ENCODE peak calls at places on chromosomes 7 and 10, in nine cellular contexts. T, W, K, I, E, H, V, Z and P are unnamed samples. For H3K36me3, the result is how much of the 10 kb centered on the place peaks cover.

GRCh38 chr7:133513608-133514007 is 260.7 kb downstream of the EXOC4 start:
- DNase-seq in E (no peak), I (peak), T (no peak), W (peak), K (no peak), H (no peak), Z (no peak), V (no peak), P (no peak)

GRCh38 chr7:34886856-34887255 is 150.4 kb downstream of the DPY19L1 start:
- DNase-seq in W (no peak), T (no peak), Z (no peak), K (no peak), I (no peak), V (no peak), E (no peak), H (no peak), P (no peak)

GRCh38 chr10:113644185-113645120 is 19.4 kb downstream of the NRAP start:
- DNase-seq in T (no peak), H (peak), I (peak), K (peak), W (peak), V (no peak), E (no peak), Z (no peak), P (no peak)

GRCh38 chr7:36129048-36129534 is 24.0 kb upstream of the EEPD1 start:
- DNase-seq in W (no peak), V (no peak), I (peak), Z (no peak), K (peak), T (no peak), H (peak), E (no peak), P (no peak)

GRCh38 chr10:45008524-45009161 is 7.9 kb downstream of the ZNF22 start:
- DNase-seq in K (no peak), W (peak), Z (no peak), H (peak), T (no peak), E (peak), I (peak), V (peak), P (peak)

GRCh38 chr10:80900661-80901060 is 363.0 kb downstream of the SH2D4B start:
- DNase-seq in T (no peak), K (no peak), W (no peak), Z (no peak), I (no peak), H (no peak), V (no peak), E (no peak), P (no peak)

GRCh38 chr10:29377333-29377961 is 88.6 kb downstream of the LYZL1 start:
- DNase-seq in E (peak), W (peak), H (peak), I (peak), V (peak), Z (no peak), T (no peak), K (no peak), P (no peak)

GRCh38 chr7:22582860-22583640 is 83.1 kb upstream of the STEAP1B start:
- DNase-seq in E (peak), T (no peak), I (peak), V (no peak), H (peak), K (no peak), W (peak), Z (no peak), P (peak)

GRCh38 chr7:4245866-4246470 is 436.1 kb upstream of the FOXK1 start:
- DNase-seq in I (no peak), V (no peak), E (peak), H (no peak), K (no peak), T (no peak), W (peak), Z (no peak), P (no peak)

GRCh38 chr10:29619273-29619672 is 15.5 kb downstream of the SVIL start:
- DNase-seq in W (peak), I (peak), V (no peak), T (no peak), Z (no peak), H (no peak), E (no peak), K (no peak), P (no peak)

GRCh38 chr10:46091834-46092522 is 45.9 kb upstream of the MSMB start:
- DNase-seq in T (peak), K (no peak), V (no peak), W (no peak), I (no peak), H (no peak), Z (no peak), E (no peak), P (no peak)

GRCh38 chr7:130390486-130390885 is 10.2 kb downstream of the CPA1 start:
- DNase-seq in I (peak), V (no peak), K (no peak), W (peak), T (no peak), E (no peak), Z (no peak), H (no peak), P (no peak)

GRCh38 chr10:133258818-133259602 is 17.7 kb downstream of the ADAM8 start:
- DNase-seq in K (peak), V (peak), E (no peak), Z (peak), H (peak), T (peak), I (peak), W (peak), P (peak)

GRCh38 chr10:99535764-99536399 is 3.1 kb downstream of the NKX2-3 start:
- DNase-seq in E (peak), W (no peak), Z (no peak), I (no peak), H (no peak), K (no peak), T (no peak), V (no peak), P (no peak)

GRCh38 chr10:61662794-61663259 is at the start of gene CABCOCO1:
- DNase-seq in W (peak), V (no peak), T (peak), Z (no peak), K (peak), E (peak), H (peak), I (peak), P (no peak)

GRCh38 chr7:101598422-101598957 is 30.6 kb downstream of the MYL10 start:
- DNase-seq in K (peak), T (peak), Z (no peak), E (no peak), V (no peak), W (no peak), H (no peak), I (no peak), P (no peak)

GRCh38 chr10:132982301-132982989 is 40.1 kb upstream of the CFAP46 start:
- DNase-seq in V (no peak), Z (no peak), H (no peak), I (peak), W (no peak), T (peak), E (no peak), K (no peak), P (no peak)

GRCh38 chr7:7746419-7746818 is 28.0 kb upstream of the RPA3 start:
- DNase-seq in Z (no peak), K (peak), H (no peak), T (no peak), V (no peak), W (no peak), E (no peak), I (no peak), P (no peak)

GRCh38 chr10:5619366-5620211 is 46.8 kb downstream of the ASB13 start:
- DNase-seq in Z (no peak), K (no peak), W (no peak), E (no peak), I (peak), H (no peak), V (no peak), T (no peak), P (no peak)

GRCh38 chr7:123633553-123633952 is 22.1 kb upstream of the LMOD2 start:
- DNase-seq in T (no peak), I (peak), V (no peak), Z (no peak), W (peak), H (peak), K (no peak), E (no peak), P (peak)

GRCh38 chr10:51651063-51651462 is 48.3 kb downstream of the CSTF2T start:
- DNase-seq in V (no peak), H (no peak), I (peak), E (no peak), Z (no peak), T (no peak), K (no peak), W (peak), P (no peak)

GRCh38 chr10:61655335-61655851 is 7.3 kb upstream of the CABCOCO1 start:
- DNase-seq in H (no peak), I (peak), W (peak), T (no peak), V (no peak), E (no peak), K (no peak), Z (no peak), P (no peak)

GRCh38 chr7:159092701-159093121 is 52.0 kb downstream of the VIPR2 start:
- DNase-seq in I (no peak), T (no peak), K (peak), E (no peak), W (no peak), V (no peak), Z (no peak), H (no peak), P (no peak)

GRCh38 chr10:82887488-82887887 is 1012.5 kb downstream of the NRG3 start:
- DNase-seq in T (no peak), K (no peak), H (no peak), I (no peak), Z (no peak), E (no peak), V (no peak), W (no peak), P (no peak)

GRCh38 chr7:130153251-130153908 is 51.8 kb downstream of the TMEM209 start:
- DNase-seq in K (no peak), W (no peak), H (no peak), V (no peak), E (no peak), Z (no peak), I (no peak), T (no peak), P (no peak)

GRCh38 chr7:118863961-118864360 is 639.5 kb downstream of the ANKRD7 start:
- DNase-seq in H (no peak), K (no peak), V (no peak), Z (no peak), E (no peak), I (no peak), T (no peak), W (no peak), P (no peak)

GRCh38 chr10:71999360-72000072 is 35.3 kb downstream of the CHST3 start:
- DNase-seq in H (peak), Z (no peak), T (no peak), W (peak), I (peak), V (no peak), K (peak), E (peak), P (no peak)

GRCh38 chr10:125692246-125692931 is 9.4 kb upstream of the TEX36 start:
- DNase-seq in H (no peak), K (no peak), T (no peak), Z (no peak), W (peak), I (no peak), E (no peak), V (no peak), P (no peak)

GRCh38 chr7:134890246-134891240 is 95.8 kb upstream of the AGBL3 start:
- DNase-seq in H (peak), I (peak), E (no peak), K (no peak), T (no peak), W (peak), V (no peak), Z (no peak), P (no peak)

GRCh38 chr7:3200504-3200903 is 100.5 kb upstream of the SDK1 start:
- DNase-seq in Z (no peak), T (no peak), V (peak), H (peak), E (peak), K (peak), I (peak), W (peak), P (no peak)

GRCh38 chr10:71357792-71358265 is 38.8 kb downstream of the SLC29A3 start:
- DNase-seq in Z (no peak), K (no peak), H (peak), E (no peak), T (no peak), I (peak), V (no peak), W (no peak), P (no peak)

GRCh38 chr7:43201912-43202311 is 89.5 kb downstream of the HECW1 start:
- DNase-seq in H (peak), Z (no peak), T (no peak), K (no peak), W (no peak), E (no peak), I (no peak), V (no peak), P (no peak)

GRCh38 chr10:61752111-61753011 is 89.6 kb downstream of the CABCOCO1 start:
- DNase-seq in I (peak), H (peak), K (no peak), Z (no peak), E (no peak), T (no peak), W (peak), V (no peak), P (peak)

GRCh38 chr7:131365876-131366275 is 38.2 kb downstream of the MKLN1 start:
- DNase-seq in T (no peak), Z (no peak), E (no peak), K (no peak), I (peak), H (no peak), V (no peak), W (peak), P (no peak)

GRCh38 chr10:13890617-13891541 is 304.1 kb downstream of the PRPF18 start:
- DNase-seq in Z (no peak), I (peak), T (no peak), E (peak), W (peak), H (peak), V (no peak), K (no peak), P (no peak)

GRCh38 chr7:139683137-139683871 is 94.5 kb downstream of the HIPK2 start:
- DNase-seq in T (no peak), I (peak), W (no peak), Z (no peak), H (peak), V (no peak), K (peak), E (no peak), P (peak)

GRCh38 chr7:39709768-39710291 is 86.5 kb downstream of the RALA start:
- DNase-seq in K (no peak), E (peak), H (peak), T (no peak), W (peak), I (peak), V (no peak), Z (no peak), P (no peak)

GRCh38 chr10:20988357-20988983 is 91.4 kb upstream of the NEBL start:
- DNase-seq in V (no peak), W (no peak), T (no peak), E (no peak), Z (no peak), I (peak), H (no peak), K (no peak), P (no peak)

GRCh38 chr7:123847868-123848267 is 2.9 kb downstream of the HYAL4 start:
- DNase-seq in V (no peak), W (no peak), Z (no peak), H (no peak), E (no peak), I (no peak), T (no peak), K (no peak), P (no peak)

GRCh38 chr10:91614254-91614624 is 18.6 kb downstream of the PPP1R3C start:
- DNase-seq in Z (no peak), W (peak), K (no peak), E (no peak), H (peak), V (no peak), T (no peak), I (peak), P (no peak)

GRCh38 chr7:155743197-155743596 is 69.1 kb downstream of the SHH start:
- DNase-seq in V (no peak), Z (no peak), W (no peak), T (no peak), K (no peak), I (no peak), H (no peak), E (no peak), P (no peak)

GRCh38 chr7:155745737-155746136 is 66.5 kb downstream of the SHH start:
- DNase-seq in T (no peak), I (no peak), E (no peak), K (no peak), Z (no peak), V (no peak), W (no peak), H (no peak), P (no peak)

GRCh38 chr7:155749578-155749977 is 62.7 kb downstream of the SHH start:
- DNase-seq in I (no peak), E (no peak), Z (no peak), K (no peak), V (no peak), W (no peak), H (no peak), T (no peak), P (no peak)

GRCh38 chr7:155744931-155745683 is 67.2 kb downstream of the SHH start:
- DNase-seq in K (no peak), H (no peak), E (no peak), V (peak), Z (no peak), W (no peak), I (no peak), T (no peak), P (no peak)

DNA sequence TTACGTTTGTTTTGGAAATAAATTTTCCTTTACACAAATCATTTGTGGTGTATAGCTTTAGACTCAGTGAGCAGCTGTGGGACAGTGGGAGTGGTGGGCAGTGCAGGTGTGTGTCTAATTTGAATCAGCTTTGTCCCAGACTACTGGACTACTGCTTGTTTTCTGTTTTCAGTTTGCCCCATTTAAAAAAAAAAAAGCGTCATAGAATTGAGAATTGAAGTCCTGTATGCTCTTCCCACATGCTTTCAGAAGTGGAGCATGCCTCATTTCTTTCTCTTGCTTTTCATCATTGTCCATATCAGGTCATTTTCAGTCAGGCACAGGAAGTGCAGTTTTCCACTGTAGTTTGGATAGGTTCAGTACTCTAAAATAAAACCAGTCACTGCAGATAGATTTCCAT is 66.1 kb downstream of the SHH start:
- DNase-seq in I (no peak), V (no peak), Z (no peak), E (no peak), K (peak), H (no peak), T (no peak), W (no peak), P (no peak)
- H3K36me3 ChIP-seq in I (under half), V (half or more), Z (under half), E (under half), K (under half), H (under half), T (half or more), W (half or more), P (under half)

DNA sequence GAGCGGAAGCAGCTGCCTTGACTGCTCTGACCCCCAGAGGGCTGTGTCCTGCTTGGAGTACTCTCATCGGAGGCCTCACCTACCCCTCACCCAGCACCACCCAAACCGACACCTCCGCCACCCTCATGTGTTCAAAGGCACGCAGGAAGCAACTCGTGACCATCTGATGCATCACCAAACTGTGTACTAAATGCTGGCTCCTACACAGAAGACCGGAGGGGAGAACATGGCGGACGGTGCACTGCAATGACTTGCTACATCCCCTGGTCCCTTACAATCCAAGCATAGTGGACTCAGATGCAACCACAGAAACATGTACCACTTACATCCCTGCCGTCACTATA is 3.4 kb downstream of the PDAP1 start:
- DNase-seq in I (no peak), Z (no peak), K (no peak), H (no peak), E (no peak), W (no peak), T (no peak), V (no peak), P (no peak)
- H3K36me3 ChIP-seq in I (under half), Z (under half), K (under half), H (under half), E (under half), W (under half), T (under half), V (half or more), P (under half)

GRCh38 chr7:2198760-2199159 is 34.0 kb downstream of the MAD1L1 start:
- DNase-seq in W (no peak), I (no peak), E (no peak), T (no peak), V (no peak), H (no peak), K (no peak), Z (no peak), P (no peak)

GRCh38 chr7:2196381-2197378 is 36.1 kb downstream of the MAD1L1 start:
- DNase-seq in V (no peak), T (no peak), W (no peak), K (no peak), Z (no peak), I (no peak), H (no peak), E (no peak), P (no peak)

GRCh38 chr7:2199528-2199927 is 33.2 kb downstream of the MAD1L1 start:
- DNase-seq in V (no peak), I (no peak), Z (no peak), K (no peak), H (no peak), T (no peak), W (no peak), E (no peak), P (no peak)

GRCh38 chr7:2197436-2198155 is 35.1 kb downstream of the MAD1L1 start:
- DNase-seq in H (no peak), I (no peak), V (no peak), T (no peak), Z (no peak), W (no peak), E (no peak), K (no peak), P (no peak)

GRCh38 chr7:2198206-2198605 is 34.5 kb downstream of the MAD1L1 start:
- DNase-seq in Z (no peak), K (no peak), E (no peak), I (no peak), H (no peak), W (no peak), V (no peak), T (peak), P (no peak)
- H3K36me3 ChIP-seq in Z (under half), K (under half), E (under half), I (under half), H (under half), W (under half), V (half or more), T (half or more), P (under half)

DNA sequence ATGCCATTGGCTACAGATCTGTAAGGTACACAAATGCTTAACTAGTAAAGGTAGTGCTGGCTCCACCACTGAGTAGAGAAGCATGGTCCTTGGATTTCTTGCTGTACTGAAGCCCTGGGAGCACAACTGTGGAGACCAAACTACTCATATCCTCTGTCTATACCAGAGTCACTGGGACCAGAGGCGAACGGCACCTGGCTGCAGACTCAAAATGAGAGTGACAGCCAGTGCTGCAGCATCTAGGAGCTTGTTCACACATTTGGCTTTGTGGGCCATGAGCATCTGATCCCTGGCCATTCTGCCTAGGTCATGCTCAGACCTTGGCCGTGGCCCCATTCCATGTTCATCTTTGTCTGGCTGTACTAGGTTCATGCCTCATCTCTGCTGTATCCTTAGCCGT is 31.9 kb downstream of the LRRC18 start:
- DNase-seq in V (no peak), Z (no peak), E (no peak), H (no peak), K (no peak), T (no peak), W (no peak), I (no peak), P (no peak)
- H3K36me3 ChIP-seq in V (under half), Z (under half), E (under half), H (under half), K (under half), T (under half), W (under half), I (under half), P (under half)

GRCh38 chr7:92044940-92045339 is 89.3 kb downstream of the CYP51A1 start:
- DNase-seq in H (no peak), E (no peak), I (no peak), K (no peak), T (no peak), V (no peak), Z (no peak), W (no peak), P (no peak)

GRCh38 chr7:92042056-92042737 is 92.1 kb downstream of the CYP51A1 start:
- DNase-seq in H (no peak), V (no peak), E (no peak), W (no peak), K (peak), T (no peak), Z (no peak), I (no peak), P (no peak)

GRCh38 chr7:92043637-92044036 is 90.6 kb downstream of the CYP51A1 start:
- DNase-seq in E (no peak), I (no peak), K (no peak), W (no peak), H (no peak), V (no peak), Z (no peak), T (no peak), P (no peak)

GRCh38 chr7:92043098-92043497 is 91.2 kb downstream of the CYP51A1 start:
- DNase-seq in I (no peak), H (no peak), Z (no peak), E (no peak), T (no peak), V (no peak), W (no peak), K (no peak), P (no peak)

GRCh38 chr7:92044148-92044547 is 90.1 kb downstream of the CYP51A1 start:
- DNase-seq in I (no peak), T (no peak), E (no peak), H (no peak), Z (no peak), K (no peak), V (no peak), W (no peak), P (no peak)
- H3K36me3 ChIP-seq in I (under half), T (half or more), E (under half), H (under half), Z (under half), K (under half), V (under half), W (half or more), P (under half)